ENCODE peak calls at places on chromosomes 13 and 19, in four cellular contexts. One of them, this sample, is unnamed.

GRCh38 chr19:31144471-31144870 is 204.8 kb downstream of the TSHZ3 start:
- DNase-seq in HepG2: no peak
- DNase-seq in A549: no peak
- DNase-seq in H1: no peak
- DNase-seq in this sample: no peak

GRCh38 chr13:82248713-82249112 is 1633.6 kb downstream of the SLITRK1 start:
- DNase-seq in HepG2: no peak
- DNase-seq in H1: no peak
- DNase-seq in A549: no peak
- DNase-seq in this sample: no peak

GRCh38 chr13:33281951-33282595 is 3.5 kb downstream of the STARD13 start:
- DNase-seq in A549: no peak
- DNase-seq in HepG2: no peak
- DNase-seq in H1: no peak
- DNase-seq in this sample: no peak

GRCh38 chr13:61149333-61149730 is 266.3 kb downstream of the PCDH20 start:
- DNase-seq in A549: no peak
- DNase-seq in H1: no peak
- DNase-seq in HepG2: no peak
- DNase-seq in this sample: no peak

GRCh38 chr13:51560336-51560735 is 23.9 kb upstream of the WDFY2 start:
- DNase-seq in A549: no peak
- DNase-seq in HepG2: no peak
- DNase-seq in H1: no peak
- DNase-seq in this sample: no peak

GRCh38 chr13:51674276-51674675 is 90.0 kb downstream of the WDFY2 start:
- DNase-seq in HepG2: no peak
- DNase-seq in A549: no peak
- DNase-seq in H1: no peak
- DNase-seq in this sample: no peak

GRCh38 chr19:1076951-1077350 is 10.0 kb downstream of the ARHGAP45 start:
- DNase-seq in H1: no peak
- DNase-seq in HepG2: no peak
- DNase-seq in A549: no peak
- DNase-seq in this sample: no peak

GRCh38 chr19:31350693-31351211 is 1.5 kb upstream of the TSHZ3 start:
- DNase-seq in H1: no peak
- DNase-seq in A549: no peak
- DNase-seq in HepG2: no peak
- DNase-seq in this sample: peak

GRCh38 chr13:26299168-26299788 is 45.3 kb downstream of the CDK8 start:
- DNase-seq in H1: no peak
- DNase-seq in HepG2: no peak
- DNase-seq in A549: no peak
- DNase-seq in this sample: no peak

GRCh38 chr13:52393572-52394357 is 12.2 kb downstream of the THSD1 start:
- DNase-seq in A549: no peak
- DNase-seq in H1: no peak
- DNase-seq in HepG2: no peak
- DNase-seq in this sample: no peak

GRCh38 chr13:58960909-58961308 is 1202.8 kb downstream of the DIAPH3 start:
- DNase-seq in H1: no peak
- DNase-seq in A549: no peak
- DNase-seq in HepG2: peak
- DNase-seq in this sample: no peak

GRCh38 chr19:3368848-3369336 is 2.5 kb downstream of the NFIC start:
- DNase-seq in HepG2: no peak
- DNase-seq in A549: no peak
- DNase-seq in H1: no peak
- DNase-seq in this sample: no peak

GRCh38 chr19:23440207-23440606 is 44.9 kb upstream of the ZNF91 start:
- DNase-seq in HepG2: no peak
- DNase-seq in A549: peak
- DNase-seq in H1: no peak
- DNase-seq in this sample: peak

GRCh38 chr13:96744665-96745331 is 249.5 kb downstream of the OXGR1 start:
- DNase-seq in A549: no peak
- DNase-seq in H1: no peak
- DNase-seq in HepG2: no peak
- DNase-seq in this sample: no peak

GRCh38 chr13:27830010-27830409 is 37.7 kb downstream of the GSX1 start:
- DNase-seq in HepG2: no peak
- DNase-seq in H1: no peak
- DNase-seq in A549: peak
- DNase-seq in this sample: peak

GRCh38 chr13:39073983-39074382 is 35.7 kb downstream of the NHLRC3 start:
- DNase-seq in HepG2: no peak
- DNase-seq in H1: no peak
- DNase-seq in A549: no peak
- DNase-seq in this sample: no peak

GRCh38 chr19:35000647-35001501 is 751 bp downstream of the GRAMD1A start:
- DNase-seq in A549: peak
- DNase-seq in HepG2: peak
- DNase-seq in H1: peak
- DNase-seq in this sample: peak

GRCh38 chr19:12611361-12611699 is 610 bp downstream of the ZNF791 start:
- DNase-seq in H1: no peak
- DNase-seq in A549: peak
- DNase-seq in HepG2: peak
- DNase-seq in this sample: no peak
- TF ChIP-seq USF2 in H1: no peak
- TF ChIP-seq USF2 in A549: no peak
- TF ChIP-seq USF2 in HepG2: no peak
- TF ChIP-seq USF2 in this sample: no peak

GRCh38 chr19:10113964-10114650 is 2.6 kb downstream of the P2RY11 start:
- DNase-seq in HepG2: no peak
- DNase-seq in A549: no peak
- DNase-seq in H1: no peak
- DNase-seq in this sample: no peak

GRCh38 chr19:10112037-10112751 is 701 bp downstream of the P2RY11 start:
- DNase-seq in HepG2: no peak
- DNase-seq in A549: no peak
- DNase-seq in H1: no peak
- DNase-seq in this sample: no peak

GRCh38 chr19:10114651-10115391 is 3.3 kb downstream of the P2RY11 start:
- DNase-seq in H1: no peak
- DNase-seq in A549: no peak
- DNase-seq in HepG2: no peak
- DNase-seq in this sample: no peak

GRCh38 chr19:10112895-10113591 is 1.6 kb downstream of the P2RY11 start:
- DNase-seq in H1: no peak
- DNase-seq in A549: no peak
- DNase-seq in HepG2: peak
- DNase-seq in this sample: peak

DNA sequence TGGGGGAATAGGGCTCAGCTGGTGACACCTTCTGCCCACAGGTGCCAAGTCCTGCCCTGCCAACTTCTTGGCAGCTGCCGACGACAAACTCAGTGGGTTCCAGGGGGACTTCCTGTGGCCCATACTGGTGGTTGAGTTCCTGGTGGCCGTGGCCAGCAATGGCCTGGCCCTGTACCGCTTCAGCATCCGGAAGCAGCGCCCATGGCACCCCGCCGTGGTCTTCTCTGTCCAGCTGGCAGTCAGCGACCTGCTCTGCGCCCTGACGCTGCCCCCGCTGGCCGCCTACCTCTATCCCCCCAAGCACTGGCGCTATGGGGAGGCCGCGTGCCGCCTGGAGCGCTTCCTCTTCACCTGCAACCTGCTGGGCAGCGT is 2.1 kb downstream of the P2RY11 start:
- DNase-seq in HepG2: no peak
- DNase-seq in A549: no peak
- DNase-seq in H1: no peak
- DNase-seq in this sample: no peak
- TF ChIP-seq RNF2 in HepG2: no peak
- TF ChIP-seq RNF2 in A549: no peak
- TF ChIP-seq RNF2 in H1: no peak
- TF ChIP-seq RNF2 in this sample: no peak

DNA sequence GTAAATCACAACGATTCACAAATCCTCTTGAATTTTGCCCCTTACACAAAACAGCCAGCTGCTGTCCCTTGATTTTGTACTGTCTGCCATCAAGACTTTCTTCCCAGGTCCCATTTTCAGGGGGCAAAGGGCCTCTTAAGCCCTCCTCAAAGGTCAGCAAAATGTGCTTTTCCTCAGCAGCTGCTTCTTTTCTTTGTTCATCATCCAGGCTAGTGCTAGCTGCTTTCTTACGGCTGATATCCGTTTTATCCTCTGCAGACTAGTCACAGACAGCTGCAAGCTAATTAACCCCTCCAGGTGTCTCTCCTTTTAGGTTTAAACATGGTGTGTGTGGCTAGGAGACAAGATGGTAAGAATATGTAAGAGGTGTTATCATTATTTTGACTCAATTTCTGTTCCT is 90.9 kb downstream of the NALCN start:
- DNase-seq in HepG2: no peak
- DNase-seq in H1: no peak
- DNase-seq in A549: no peak
- DNase-seq in this sample: no peak
- TF ChIP-seq USF2 in HepG2: no peak
- TF ChIP-seq USF2 in H1: no peak
- TF ChIP-seq USF2 in A549: no peak
- TF ChIP-seq USF2 in this sample: no peak

DNA sequence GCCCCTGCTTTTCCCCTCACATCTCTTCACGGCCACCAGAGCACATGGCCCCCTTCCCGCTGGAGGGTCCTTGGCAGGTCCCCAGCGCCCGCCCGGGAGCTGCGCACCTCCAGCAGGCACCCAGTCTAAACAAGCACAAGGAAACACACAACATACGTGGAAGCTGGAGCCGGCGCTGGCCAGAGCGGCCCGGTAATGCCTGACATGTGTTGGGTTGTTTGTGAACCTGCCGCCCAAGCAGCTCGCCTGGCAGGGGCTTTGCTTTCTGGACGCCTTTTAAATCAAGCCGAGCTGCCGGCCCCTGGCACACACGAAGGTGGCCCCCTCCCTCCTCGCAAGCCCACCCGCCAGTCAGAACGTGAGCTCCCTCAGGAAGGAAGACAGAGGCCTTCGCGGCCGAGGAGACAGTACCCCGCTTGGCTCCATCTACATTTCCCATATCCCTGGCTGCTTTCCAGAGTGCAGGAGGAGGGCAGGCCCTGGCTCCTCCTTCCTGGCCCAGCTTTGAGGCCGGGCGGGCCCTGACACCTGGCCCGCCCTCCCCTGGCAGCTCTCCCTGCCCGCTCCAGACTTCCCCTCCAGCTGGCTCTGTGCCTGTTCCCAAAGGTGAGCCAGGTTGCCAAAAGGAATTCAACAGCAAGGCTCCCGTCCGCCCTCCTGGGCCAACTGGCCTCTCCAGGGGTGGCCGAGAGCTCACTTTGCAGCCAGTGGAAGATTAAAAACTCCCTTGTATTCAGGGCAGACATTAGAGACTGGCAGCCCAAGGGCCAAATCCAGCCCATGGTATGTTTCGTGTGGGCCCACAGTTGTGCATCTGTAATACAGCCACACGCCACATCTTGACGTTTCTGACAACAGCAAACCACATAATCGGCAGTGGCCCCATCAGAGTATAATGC is 28.7 kb downstream of the COMP start:
- DNase-seq in A549: no peak
- DNase-seq in HepG2: peak
- DNase-seq in H1: no peak
- DNase-seq in this sample: no peak
- TF ChIP-seq RNF2 in A549: no peak
- TF ChIP-seq RNF2 in HepG2: no peak
- TF ChIP-seq RNF2 in H1: no peak
- TF ChIP-seq RNF2 in this sample: no peak

DNA sequence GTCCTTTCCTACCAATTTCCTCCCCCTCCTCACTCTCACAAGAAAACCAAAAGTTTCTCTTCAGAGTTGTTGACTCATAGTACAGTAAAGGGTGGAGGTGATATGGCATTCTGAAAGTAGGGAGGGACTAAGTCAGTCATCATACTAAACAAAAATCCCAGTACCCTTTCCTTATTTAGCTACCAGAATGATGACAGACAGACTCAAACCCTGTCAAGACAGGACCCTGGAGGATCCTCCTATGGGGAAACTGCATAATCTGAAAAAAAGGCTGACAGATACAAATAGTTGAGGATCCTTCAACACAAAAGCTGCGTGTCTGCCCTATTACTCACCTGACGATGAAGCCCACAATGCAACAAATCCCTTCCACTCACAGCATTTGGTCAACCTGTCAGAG is 55.5 kb downstream of the CYSLTR2 start:
- DNase-seq in H1: no peak
- DNase-seq in A549: no peak
- DNase-seq in HepG2: no peak
- DNase-seq in this sample: no peak
- TF ChIP-seq USF2 in H1: no peak
- TF ChIP-seq USF2 in A549: no peak
- TF ChIP-seq USF2 in HepG2: no peak
- TF ChIP-seq USF2 in this sample: no peak

This sample was measured in K562.